ENCODE peak calls at places on chromosomes 5 and 9, in ten cellular contexts. I, Z, R, E, D, G, T, F, A and M are unnamed samples.

GRCh38 chr5:74576941-74577456 is 63.5 kb downstream of the ENC1 start:
- DNase-seq in I (peak), D (peak), Z (no peak), E (no peak), T (peak), F (no peak), A (no peak), R (no peak), G (no peak), M (no peak)

GRCh38 chr5:154076240-154076922 is 37.6 kb downstream of the MFAP3 start:
- DNase-seq in G (no peak), T (no peak), Z (no peak), R (no peak), E (no peak), A (no peak), F (no peak), I (no peak), D (no peak), M (no peak)

GRCh38 chr9:22171691-22172090 is 162.6 kb upstream of the CDKN2B start:
- DNase-seq in G (no peak), F (no peak), A (no peak), R (no peak), E (no peak), D (no peak), I (no peak), T (no peak), Z (no peak), M (no peak)

GRCh38 chr5:5156461-5157082 is 16.4 kb downstream of the ADAMTS16 start:
- DNase-seq in E (no peak), G (no peak), I (no peak), A (no peak), F (no peak), Z (no peak), D (no peak), R (no peak), T (no peak), M (no peak)

GRCh38 chr9:126157826-126158431 is 168.7 kb upstream of the MVB12B start:
- DNase-seq in A (no peak), R (no peak), T (no peak), Z (no peak), I (no peak), F (no peak), G (no peak), E (no peak), D (no peak), M (no peak)

GRCh38 chr5:111676496-111676895 is 80.5 kb downstream of the NREP start:
- DNase-seq in F (no peak), A (peak), R (no peak), T (no peak), G (no peak), Z (no peak), I (no peak), D (peak), E (no peak), M (no peak)

GRCh38 chr5:143245929-143246561 is 157.4 kb downstream of the NR3C1 start:
- DNase-seq in G (no peak), F (no peak), D (peak), A (peak), I (no peak), T (no peak), R (no peak), E (no peak), Z (no peak), M (peak)

GRCh38 chr5:54743581-54743980 is 226.0 kb downstream of the SNX18 start:
- DNase-seq in T (no peak), R (no peak), G (no peak), Z (no peak), D (no peak), A (no peak), E (no peak), F (no peak), I (no peak), M (no peak)

GRCh38 chr5:125481506-125482455 is 735.3 kb upstream of the ZNF608 start:
- DNase-seq in D (no peak), E (no peak), R (no peak), Z (no peak), A (peak), T (no peak), F (no peak), I (no peak), G (no peak), M (no peak)

GRCh38 chr5:1552469-1553255 is 28.9 kb upstream of the LPCAT1 start:
- DNase-seq in R (no peak), F (no peak), D (no peak), T (no peak), I (peak), A (peak), Z (no peak), G (peak), E (no peak), M (no peak)

GRCh38 chr5:130652178-130652577 is 512.9 kb downstream of the HINT1 start:
- DNase-seq in E (no peak), G (no peak), T (peak), D (peak), F (no peak), I (no peak), A (no peak), R (no peak), Z (no peak), M (no peak)

GRCh38 chr5:150764530-150764929 is 5.7 kb upstream of the DCTN4 start:
- DNase-seq in A (no peak), E (no peak), R (no peak), G (no peak), Z (no peak), T (no peak), I (no peak), F (no peak), D (no peak), M (no peak)

GRCh38 chr9:109574061-109574882 is 76.2 kb upstream of the PTPN3 start:
- DNase-seq in R (peak), D (peak), I (peak), T (peak), A (peak), Z (no peak), F (no peak), E (no peak), G (no peak), M (no peak)